ENCODE peak calls at places on chromosomes 7 and 10, in ten cellular contexts. C, I, L, K, A, Y, Z, J, Q and W are unnamed samples.

GRCh38 chr7:106284516-106285050 is at the start of gene NAMPT:
- DNase-seq in K (peak; percentile 59), A (peak; percentile 63), L (peak; percentile 51), J (peak; percentile 23), Q (no peak), Z (no peak), C (peak; percentile 86), Y (peak; percentile 60), I (no peak), W (no peak)

GRCh38 chr7:106423836-106424475 is 139.2 kb upstream of the NAMPT start:
- DNase-seq in Y (no peak), L (no peak), Q (no peak), I (no peak), Z (no peak), J (no peak), C (no peak), K (no peak), A (no peak), W (no peak)

GRCh38 chr10:33193057-33193866 is 141.2 kb downstream of the NRP1 start:
- DNase-seq in Y (peak; percentile 81), Z (no peak), J (peak; percentile 86), L (peak; percentile 85), C (peak; percentile 70), I (peak; percentile 47), K (peak; percentile 83), A (peak; percentile 92), Q (peak; percentile 40), W (peak; percentile 22)

GRCh38 chr7:35551682-35552081 is 143.3 kb downstream of the HERPUD2 start:
- DNase-seq in J (no peak), L (no peak), K (no peak), A (peak; percentile 41), I (no peak), C (peak; percentile 44), Q (no peak), Z (no peak), Y (no peak), W (no peak)

GRCh38 chr7:16007911-16008310 is 321.4 kb upstream of the MEOX2 start:
- DNase-seq in Z (no peak), L (no peak), J (no peak), K (no peak), A (no peak), C (no peak), I (no peak), Y (no peak), Q (no peak), W (no peak)

GRCh38 chr7:90271753-90272152 is 26.8 kb downstream of the CFAP69 start:
- DNase-seq in Y (no peak), Q (no peak), K (no peak), L (no peak), C (no peak), Z (no peak), A (no peak), J (no peak), I (no peak), W (no peak)

GRCh38 chr7:53340220-53340619 is 304.8 kb downstream of the POM121L12 start:
- DNase-seq in Y (no peak), I (no peak), C (no peak), J (no peak), A (peak; percentile 4), Q (no peak), Z (no peak), K (no peak), L (no peak), W (no peak)

GRCh38 chr10:77801474-77802238 is 124.9 kb downstream of the DLG5 start:
- DNase-seq in Z (no peak), A (no peak), C (no peak), L (no peak), K (no peak), I (no peak), J (no peak), Q (no peak), Y (no peak), W (no peak)

GRCh38 chr10:47206449-47207279 is 93.3 kb upstream of the GDF10 start:
- DNase-seq in C (no peak), J (no peak), A (no peak), Q (no peak), L (no peak), I (no peak), Z (no peak), K (no peak), Y (no peak), W (no peak)

GRCh38 chr7:157759246-157759805 is 422.5 kb downstream of the DNAJB6 start:
- DNase-seq in J (no peak), L (no peak), Y (no peak), C (no peak), A (no peak), Q (no peak), I (no peak), Z (no peak), K (no peak), W (no peak)

GRCh38 chr7:127876393-127876792 is 154.8 kb downstream of the LRRC4 start:
- DNase-seq in A (no peak), Y (no peak), J (no peak), L (no peak), Q (no peak), Z (no peak), I (no peak), K (no peak), C (no peak), W (no peak)
- TF ChIP-seq POLR2AphosphoS5 in A (no peak), Y (no peak), J (no peak), L (no peak), Q (no peak), Z (no peak), I (no peak), K (no peak), C (no peak), W (no peak)

DNA sequence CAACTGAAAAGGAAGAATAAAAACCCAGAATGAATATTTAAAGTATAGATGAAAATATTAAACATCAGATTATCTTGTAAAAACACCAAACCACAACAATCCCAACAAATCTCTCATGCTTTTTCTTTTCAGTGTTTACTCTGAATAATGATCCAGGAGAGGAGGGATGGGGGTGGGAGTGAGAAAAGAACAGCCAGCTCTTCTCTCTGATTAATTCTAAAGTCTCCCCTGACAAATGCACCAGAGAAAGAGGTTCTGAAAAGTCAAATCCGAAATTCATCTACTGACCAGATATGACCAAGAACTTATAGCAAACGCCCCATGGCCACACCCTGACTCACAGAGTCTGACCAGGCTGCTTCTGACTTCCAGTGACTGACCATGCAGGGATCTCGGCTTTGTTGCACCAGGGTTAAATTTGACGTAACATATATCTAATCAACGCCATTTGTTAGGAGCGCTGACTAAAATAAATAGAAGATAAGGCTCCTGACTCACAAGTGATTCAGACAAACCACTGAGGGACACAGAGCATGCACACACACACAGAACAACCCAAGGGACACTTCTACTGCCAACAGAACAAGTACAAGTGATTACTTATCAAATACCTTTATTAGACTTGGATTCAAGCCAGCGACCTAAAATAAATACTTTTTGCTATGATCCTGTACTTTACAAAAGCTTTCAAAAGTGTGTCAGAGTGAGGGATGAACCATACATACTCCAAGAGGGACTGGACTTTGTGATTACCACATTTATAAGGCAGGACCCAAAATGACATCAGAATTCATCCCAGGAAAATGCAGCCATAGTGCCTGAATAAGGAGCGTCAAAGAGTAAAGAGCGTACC is 9.3 kb upstream of the SPOCK2 start:
- DNase-seq in Y (no peak), Q (no peak), K (peak; percentile 70), Z (no peak), A (no peak), J (peak; percentile 80), C (no peak), L (no peak), I (no peak), W (no peak)
- TF ChIP-seq POLR2AphosphoS5 in Y (no peak), Q (no peak), K (peak; percentile 85), Z (no peak), A (no peak), J (peak; percentile 63), C (no peak), L (no peak), I (no peak), W (no peak)

GRCh38 chr7:100888529-100888987 is 957 bp downstream of the UFSP1 start:
- DNase-seq in Z (no peak), K (no peak), I (no peak), L (no peak), A (no peak), C (no peak), J (no peak), Q (no peak), Y (no peak), W (no peak)
- TF ChIP-seq POLR2AphosphoS5 in Z (no peak), K (no peak), I (peak; percentile 1), L (no peak), A (no peak), C (no peak), J (no peak), Q (no peak), Y (no peak), W (peak; percentile 87)

GRCh38 chr10:124495176-124495575 is 33.6 kb downstream of the LHPP start:
- DNase-seq in J (no peak), I (no peak), C (no peak), Q (no peak), Z (no peak), K (no peak), L (no peak), Y (no peak), A (no peak), W (no peak)

GRCh38 chr10:124496620-124497019 is 35.0 kb downstream of the LHPP start:
- DNase-seq in J (no peak), Y (no peak), L (no peak), A (no peak), Z (no peak), C (no peak), I (no peak), K (no peak), Q (no peak), W (no peak)

GRCh38 chr10:124497196-124497990 is 35.8 kb downstream of the LHPP start:
- DNase-seq in L (no peak), Z (no peak), I (no peak), C (no peak), A (no peak), K (no peak), Q (no peak), Y (no peak), J (no peak), W (no peak)

GRCh38 chr10:124495725-124496124 is 34.1 kb downstream of the LHPP start:
- DNase-seq in A (no peak), I (no peak), Z (no peak), K (no peak), Q (no peak), J (no peak), Y (no peak), C (no peak), L (no peak), W (no peak)

GRCh38 chr10:124496150-124496549 is 34.5 kb downstream of the LHPP start:
- DNase-seq in C (no peak), I (no peak), A (no peak), K (no peak), Z (no peak), J (no peak), Y (no peak), L (no peak), Q (no peak), W (no peak)
- TF ChIP-seq POLR2AphosphoS5 in C (no peak), I (no peak), A (no peak), K (no peak), Z (no peak), J (no peak), Y (no peak), L (no peak), Q (no peak), W (no peak)